ENCODE peak calls at places on chromosomes 12 and 14, in eight cellular contexts. One of them, this sample, is unnamed.

GRCh38 chr12:110179291-110179690 is 55.1 kb downstream of the IFT81 start:
- DNase-seq in left ventricle myocardium inferior: no peak
- DNase-seq in A549: no peak
- DNase-seq in thyroid gland: no peak
- DNase-seq in gastrocnemius medialis: no peak
- DNase-seq in lower lobe of right lung: no peak
- DNase-seq in kidney: no peak
- DNase-seq in mammary epithelial cell: peak; percentile 71
- DNase-seq in this sample: peak; percentile 22

GRCh38 chr12:104670439-104671406 is 214.0 kb downstream of the CHST11 start:
- DNase-seq in left ventricle myocardium inferior: no peak
- DNase-seq in A549: peak; percentile 52
- DNase-seq in thyroid gland: peak; percentile 64
- DNase-seq in gastrocnemius medialis: no peak
- DNase-seq in lower lobe of right lung: peak; percentile 76
- DNase-seq in kidney: no peak
- DNase-seq in mammary epithelial cell: no peak
- DNase-seq in this sample: no peak

GRCh38 chr12:123916729-123917128 is 55.9 kb downstream of the CCDC92 start:
- DNase-seq in left ventricle myocardium inferior: no peak
- DNase-seq in A549: no peak
- DNase-seq in thyroid gland: no peak
- DNase-seq in gastrocnemius medialis: no peak
- DNase-seq in lower lobe of right lung: no peak
- DNase-seq in kidney: no peak
- DNase-seq in mammary epithelial cell: peak; percentile 43
- DNase-seq in this sample: no peak

GRCh38 chr12:49672351-49673181 is 34.6 kb downstream of the FMNL3 start:
- DNase-seq in left ventricle myocardium inferior: no peak
- DNase-seq in A549: no peak
- DNase-seq in thyroid gland: no peak
- DNase-seq in gastrocnemius medialis: no peak
- DNase-seq in lower lobe of right lung: no peak
- DNase-seq in kidney: no peak
- DNase-seq in mammary epithelial cell: no peak
- DNase-seq in this sample: no peak

GRCh38 chr12:27123642-27124041 is 41.3 kb upstream of the C12orf71 start:
- DNase-seq in left ventricle myocardium inferior: no peak
- DNase-seq in A549: peak; percentile 49
- DNase-seq in thyroid gland: no peak
- DNase-seq in gastrocnemius medialis: no peak
- DNase-seq in lower lobe of right lung: no peak
- DNase-seq in kidney: no peak
- DNase-seq in mammary epithelial cell: peak; percentile 21
- DNase-seq in this sample: no peak

GRCh38 chr12:94649349-94650142 is 811 bp downstream of the TMCC3 start:
- DNase-seq in left ventricle myocardium inferior: peak; percentile 43
- DNase-seq in A549: peak; percentile 26
- DNase-seq in thyroid gland: peak; percentile 55
- DNase-seq in gastrocnemius medialis: peak; percentile 55
- DNase-seq in lower lobe of right lung: peak; percentile 73
- DNase-seq in kidney: peak; percentile 86
- DNase-seq in mammary epithelial cell: peak; percentile 51
- DNase-seq in this sample: peak; percentile 61

GRCh38 chr12:30154996-30155730 is 371.4 kb upstream of the TMTC1 start:
- DNase-seq in left ventricle myocardium inferior: no peak
- DNase-seq in A549: no peak
- DNase-seq in thyroid gland: no peak
- DNase-seq in gastrocnemius medialis: no peak
- DNase-seq in lower lobe of right lung: no peak
- DNase-seq in kidney: no peak
- DNase-seq in mammary epithelial cell: no peak
- DNase-seq in this sample: no peak

GRCh38 chr12:74722709-74723108 is 185.1 kb downstream of the ATXN7L3B start:
- DNase-seq in left ventricle myocardium inferior: no peak
- DNase-seq in A549: no peak
- DNase-seq in thyroid gland: no peak
- DNase-seq in gastrocnemius medialis: no peak
- DNase-seq in lower lobe of right lung: no peak
- DNase-seq in kidney: no peak
- DNase-seq in mammary epithelial cell: no peak
- DNase-seq in this sample: no peak

GRCh38 chr12:68611094-68611818 is 557 bp downstream of the RAP1B start:
- DNase-seq in left ventricle myocardium inferior: peak; percentile 68
- DNase-seq in A549: peak; percentile 52
- DNase-seq in thyroid gland: peak; percentile 67
- DNase-seq in gastrocnemius medialis: peak; percentile 53
- DNase-seq in lower lobe of right lung: peak; percentile 80
- DNase-seq in kidney: peak; percentile 82
- DNase-seq in mammary epithelial cell: peak; percentile 54
- DNase-seq in this sample: peak; percentile 71

GRCh38 chr14:104105071-104105821 is 19.7 kb downstream of the ASPG start:
- DNase-seq in left ventricle myocardium inferior: peak; percentile 6
- DNase-seq in A549: no peak
- DNase-seq in thyroid gland: peak; percentile 1
- DNase-seq in gastrocnemius medialis: no peak
- DNase-seq in lower lobe of right lung: peak; percentile 53
- DNase-seq in kidney: peak; percentile 66
- DNase-seq in mammary epithelial cell: no peak
- DNase-seq in this sample: no peak

GRCh38 chr12:63450821-63451220 is 217.5 kb downstream of the DPY19L2 start:
- DNase-seq in left ventricle myocardium inferior: no peak
- DNase-seq in A549: no peak
- DNase-seq in thyroid gland: no peak
- DNase-seq in gastrocnemius medialis: no peak
- DNase-seq in lower lobe of right lung: no peak
- DNase-seq in kidney: no peak
- DNase-seq in mammary epithelial cell: no peak
- DNase-seq in this sample: no peak

GRCh38 chr12:78645956-78646355 is 218.6 kb upstream of the SYT1 start:
- DNase-seq in left ventricle myocardium inferior: no peak
- DNase-seq in A549: no peak
- DNase-seq in thyroid gland: no peak
- DNase-seq in gastrocnemius medialis: no peak
- DNase-seq in lower lobe of right lung: no peak
- DNase-seq in kidney: no peak
- DNase-seq in mammary epithelial cell: no peak
- DNase-seq in this sample: no peak

GRCh38 chr12:110744176-110744575 is 1.5 kb upstream of the PPP1CC start:
- DNase-seq in left ventricle myocardium inferior: no peak
- DNase-seq in A549: peak; percentile 53
- DNase-seq in thyroid gland: no peak
- DNase-seq in gastrocnemius medialis: no peak
- DNase-seq in lower lobe of right lung: no peak
- DNase-seq in kidney: no peak
- DNase-seq in mammary epithelial cell: peak; percentile 70
- DNase-seq in this sample: peak; percentile 88

GRCh38 chr14:20631023-20631820 is 10.3 kb downstream of the OR6S1 start:
- DNase-seq in left ventricle myocardium inferior: no peak
- DNase-seq in A549: peak; percentile 82
- DNase-seq in thyroid gland: peak; percentile 50
- DNase-seq in gastrocnemius medialis: no peak
- DNase-seq in lower lobe of right lung: no peak
- DNase-seq in kidney: no peak
- DNase-seq in mammary epithelial cell: peak; percentile 49
- DNase-seq in this sample: peak; percentile 72

GRCh38 chr12:113903381-113903863 is 62.7 kb downstream of the RBM19 start:
- DNase-seq in left ventricle myocardium inferior: no peak
- DNase-seq in A549: no peak
- DNase-seq in thyroid gland: no peak
- DNase-seq in gastrocnemius medialis: no peak
- DNase-seq in lower lobe of right lung: no peak
- DNase-seq in kidney: no peak
- DNase-seq in mammary epithelial cell: peak; percentile 33
- DNase-seq in this sample: no peak

GRCh38 chr12:93149228-93149627 is 220.1 kb upstream of the EEA1 start:
- DNase-seq in left ventricle myocardium inferior: no peak
- DNase-seq in A549: no peak
- DNase-seq in thyroid gland: no peak
- DNase-seq in gastrocnemius medialis: no peak
- DNase-seq in lower lobe of right lung: no peak
- DNase-seq in kidney: no peak
- DNase-seq in mammary epithelial cell: no peak
- DNase-seq in this sample: no peak

GRCh38 chr12:67517181-67517887 is 131.2 kb upstream of the DYRK2 start:
- DNase-seq in left ventricle myocardium inferior: no peak
- DNase-seq in A549: peak; percentile 38
- DNase-seq in thyroid gland: peak; percentile 61
- DNase-seq in gastrocnemius medialis: no peak
- DNase-seq in lower lobe of right lung: no peak
- DNase-seq in kidney: no peak
- DNase-seq in mammary epithelial cell: peak; percentile 96
- DNase-seq in this sample: peak; percentile 18

GRCh38 chr12:23949212-23950010 is at the start of gene SOX5:
- DNase-seq in left ventricle myocardium inferior: peak; percentile 34
- DNase-seq in A549: peak; percentile 4
- DNase-seq in thyroid gland: peak; percentile 63
- DNase-seq in gastrocnemius medialis: no peak
- DNase-seq in lower lobe of right lung: peak; percentile 46
- DNase-seq in kidney: peak; percentile 55
- DNase-seq in mammary epithelial cell: no peak
- DNase-seq in this sample: no peak

GRCh38 chr14:20697273-20698017 is 8.9 kb downstream of the ANG start:
- DNase-seq in left ventricle myocardium inferior: peak; percentile 39
- DNase-seq in A549: peak; percentile 79
- DNase-seq in thyroid gland: peak; percentile 74
- DNase-seq in gastrocnemius medialis: peak; percentile 12
- DNase-seq in lower lobe of right lung: peak; percentile 61
- DNase-seq in kidney: no peak
- DNase-seq in mammary epithelial cell: peak; percentile 69
- DNase-seq in this sample: peak; percentile 87

GRCh38 chr14:96091149-96091693 is 52.1 kb downstream of the C14orf132 start:
- DNase-seq in left ventricle myocardium inferior: no peak
- DNase-seq in A549: no peak
- DNase-seq in thyroid gland: peak; percentile 64
- DNase-seq in gastrocnemius medialis: no peak
- DNase-seq in lower lobe of right lung: no peak
- DNase-seq in kidney: no peak
- DNase-seq in mammary epithelial cell: no peak
- DNase-seq in this sample: no peak

GRCh38 chr14:20499108-20499507 is 6.2 kb upstream of the RNASE10 start:
- DNase-seq in left ventricle myocardium inferior: no peak
- DNase-seq in A549: no peak
- DNase-seq in thyroid gland: no peak
- DNase-seq in gastrocnemius medialis: no peak
- DNase-seq in lower lobe of right lung: no peak
- DNase-seq in kidney: no peak
- DNase-seq in mammary epithelial cell: peak; percentile 33
- DNase-seq in this sample: no peak

GRCh38 chr12:3468329-3468728 is 22.7 kb upstream of the PRMT8 start:
- DNase-seq in left ventricle myocardium inferior: no peak
- DNase-seq in A549: no peak
- DNase-seq in thyroid gland: no peak
- DNase-seq in gastrocnemius medialis: no peak
- DNase-seq in lower lobe of right lung: no peak
- DNase-seq in kidney: no peak
- DNase-seq in mammary epithelial cell: no peak
- DNase-seq in this sample: no peak
- TF ChIP-seq CTCF in left ventricle myocardium inferior: no peak
- TF ChIP-seq CTCF in A549: no peak
- TF ChIP-seq CTCF in thyroid gland: no peak
- TF ChIP-seq CTCF in gastrocnemius medialis: no peak
- TF ChIP-seq CTCF in lower lobe of right lung: no peak
- TF ChIP-seq CTCF in kidney: no peak
- TF ChIP-seq CTCF in mammary epithelial cell: no peak
- TF ChIP-seq CTCF in this sample: no peak

GRCh38 chr12:116152268-116152667 is 125.2 kb downstream of the MED13L start:
- DNase-seq in left ventricle myocardium inferior: no peak
- DNase-seq in A549: peak; percentile 33
- DNase-seq in thyroid gland: no peak
- DNase-seq in gastrocnemius medialis: no peak
- DNase-seq in lower lobe of right lung: no peak
- DNase-seq in kidney: no peak
- DNase-seq in mammary epithelial cell: no peak
- DNase-seq in this sample: no peak
- H3K4me1 ChIP-seq in left ventricle myocardium inferior: peaks cover 72% of the 10 kb centered on the region
- H3K4me1 ChIP-seq in A549: peaks cover 54% of the 10 kb centered on the region
- H3K4me1 ChIP-seq in thyroid gland: peaks cover 50% of the 10 kb centered on the region
- H3K4me1 ChIP-seq in gastrocnemius medialis: peaks cover 76% of the 10 kb centered on the region
- H3K4me1 ChIP-seq in lower lobe of right lung: peaks cover 51% of the 10 kb centered on the region
- H3K4me1 ChIP-seq in kidney: peaks cover 10% of the 10 kb centered on the region
- H3K4me1 ChIP-seq in mammary epithelial cell: peaks cover 7% of the 10 kb centered on the region
- H3K4me1 ChIP-seq in this sample: peaks cover 10% of the 10 kb centered on the region

DNA sequence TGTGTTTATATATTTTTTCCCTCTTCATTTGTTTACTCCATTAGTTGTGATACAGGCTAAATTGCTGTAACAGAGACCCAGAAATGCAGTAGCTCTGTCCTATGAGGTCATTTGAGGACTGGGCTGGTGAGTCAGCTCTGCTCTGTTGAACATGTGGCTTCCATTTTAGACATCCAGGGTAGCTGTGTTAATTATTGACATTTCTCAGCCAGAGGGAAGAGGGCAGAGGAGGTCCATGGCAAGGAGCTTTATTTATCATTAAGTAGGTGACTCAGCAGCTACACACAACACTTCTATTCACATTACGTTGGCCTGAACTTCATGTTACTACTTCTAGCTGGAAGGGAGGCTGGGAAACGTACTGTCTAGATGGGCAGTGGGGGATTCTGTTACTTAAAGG is 85.4 kb downstream of the PTCSC3 start:
- DNase-seq in left ventricle myocardium inferior: no peak
- DNase-seq in A549: peak; percentile 96
- DNase-seq in thyroid gland: no peak
- DNase-seq in gastrocnemius medialis: no peak
- DNase-seq in lower lobe of right lung: no peak
- DNase-seq in kidney: no peak
- DNase-seq in mammary epithelial cell: peak; percentile 68
- DNase-seq in this sample: peak; percentile 54
- TF ChIP-seq CTCF in left ventricle myocardium inferior: no peak
- TF ChIP-seq CTCF in A549: no peak
- TF ChIP-seq CTCF in thyroid gland: no peak
- TF ChIP-seq CTCF in gastrocnemius medialis: no peak
- TF ChIP-seq CTCF in lower lobe of right lung: no peak
- TF ChIP-seq CTCF in kidney: no peak
- TF ChIP-seq CTCF in mammary epithelial cell: peak; percentile 6
- TF ChIP-seq CTCF in this sample: no peak

GRCh38 chr14:59189822-59190368 is 1.4 kb downstream of the DAAM1 start:
- DNase-seq in left ventricle myocardium inferior: peak; percentile 81
- DNase-seq in A549: peak; percentile 84
- DNase-seq in thyroid gland: peak; percentile 91
- DNase-seq in gastrocnemius medialis: peak; percentile 62
- DNase-seq in lower lobe of right lung: peak; percentile 88
- DNase-seq in kidney: peak; percentile 94
- DNase-seq in mammary epithelial cell: peak; percentile 89
- DNase-seq in this sample: peak; percentile 95

GRCh38 chr14:59188461-59189280 is at the start of gene DAAM1:
- DNase-seq in left ventricle myocardium inferior: peak; percentile 98
- DNase-seq in A549: peak; percentile 97
- DNase-seq in thyroid gland: peak; percentile 99
- DNase-seq in gastrocnemius medialis: peak; percentile 98
- DNase-seq in lower lobe of right lung: peak; percentile 99
- DNase-seq in kidney: peak; percentile 99
- DNase-seq in mammary epithelial cell: peak; percentile 98
- DNase-seq in this sample: peak; percentile 99

GRCh38 chr14:59186316-59186715 is 2.2 kb upstream of the DAAM1 start:
- DNase-seq in left ventricle myocardium inferior: no peak
- DNase-seq in A549: no peak
- DNase-seq in thyroid gland: no peak
- DNase-seq in gastrocnemius medialis: no peak
- DNase-seq in lower lobe of right lung: no peak
- DNase-seq in kidney: no peak
- DNase-seq in mammary epithelial cell: no peak
- DNase-seq in this sample: no peak

GRCh38 chr14:59189281-59189821 is 884 bp downstream of the DAAM1 start:
- DNase-seq in left ventricle myocardium inferior: no peak
- DNase-seq in A549: peak; percentile 1
- DNase-seq in thyroid gland: peak; percentile 40
- DNase-seq in gastrocnemius medialis: no peak
- DNase-seq in lower lobe of right lung: peak; percentile 51
- DNase-seq in kidney: peak; percentile 80
- DNase-seq in mammary epithelial cell: peak; percentile 31
- DNase-seq in this sample: peak; percentile 36

GRCh38 chr14:59187802-59188460 is 536 bp upstream of the DAAM1 start:
- DNase-seq in left ventricle myocardium inferior: peak; percentile 35
- DNase-seq in A549: peak; percentile 10
- DNase-seq in thyroid gland: peak; percentile 24
- DNase-seq in gastrocnemius medialis: peak; percentile 4
- DNase-seq in lower lobe of right lung: peak; percentile 52
- DNase-seq in kidney: no peak
- DNase-seq in mammary epithelial cell: no peak
- DNase-seq in this sample: peak; percentile 36
- H3K4me1 ChIP-seq in left ventricle myocardium inferior: peaks cover 54% of the 10 kb centered on the region
- H3K4me1 ChIP-seq in A549: peaks cover 7% of the 10 kb centered on the region
- H3K4me1 ChIP-seq in thyroid gland: peaks cover 7% of the 10 kb centered on the region
- H3K4me1 ChIP-seq in gastrocnemius medialis: peaks cover 24% of the 10 kb centered on the region
- H3K4me1 ChIP-seq in lower lobe of right lung: peaks cover 23% of the 10 kb centered on the region
- H3K4me1 ChIP-seq in kidney: no peaks in the 10 kb centered on the region
- H3K4me1 ChIP-seq in mammary epithelial cell: peaks cover 24% of the 10 kb centered on the region
- H3K4me1 ChIP-seq in this sample: peaks cover 19% of the 10 kb centered on the region

This sample was measured in adrenal gland.